ENCODE peak calls at places on chromosomes 5 and 9, in seven cellular contexts. X, M, Z, H, K, S and I are unnamed samples.

GRCh38 chr9:136144450-136144849 is 25.8 kb upstream of the TMEM250 start:
- DNase-seq in K (no peak), M (no peak), Z (no peak), X (no peak), H (no peak), S (no peak), I (no peak)

GRCh38 chr5:14830210-14831005 is 41.2 kb downstream of the ANKH start:
- DNase-seq in Z (no peak), S (no peak), H (no peak), M (peak), K (no peak), X (no peak), I (no peak)

GRCh38 chr9:89359018-89359417 is 40.7 kb downstream of the SECISBP2 start:
- DNase-seq in X (no peak), M (no peak), H (no peak), K (no peak), Z (no peak), S (no peak), I (no peak)

GRCh38 chr5:8628521-8628920 is 759.6 kb downstream of the MTRR start:
- DNase-seq in Z (no peak), X (no peak), H (no peak), S (no peak), K (no peak), M (no peak), I (no peak)

GRCh38 chr5:82591021-82591515 is 312.9 kb upstream of the RPS23 start:
- DNase-seq in K (no peak), Z (no peak), X (no peak), M (peak), H (no peak), S (no peak), I (no peak)

GRCh38 chr5:133273661-133274596 is 222.1 kb downstream of the HSPA4 start:
- DNase-seq in Z (no peak), H (no peak), X (no peak), S (no peak), K (no peak), M (no peak), I (no peak)

GRCh38 chr9:19788614-19789271 is at the start of gene SLC24A2:
- DNase-seq in Z (no peak), X (no peak), M (no peak), S (no peak), H (no peak), K (no peak), I (no peak)

GRCh38 chr9:20640331-20641187 is 18.3 kb upstream of the MLLT3 start:
- DNase-seq in Z (peak), X (no peak), M (peak), K (no peak), H (peak), S (peak), I (peak)

GRCh38 chr5:56612759-56613158 is 202.6 kb upstream of the MAP3K1 start:
- DNase-seq in S (no peak), M (no peak), H (no peak), Z (no peak), K (no peak), X (no peak), I (no peak)

GRCh38 chr5:132951858-132952257 is 11.6 kb downstream of the AFF4 start:
- DNase-seq in X (no peak), Z (no peak), K (no peak), M (no peak), H (no peak), S (no peak), I (no peak)

GRCh38 chr9:6758418-6759113 is 793 bp downstream of the KDM4C start:
- DNase-seq in H (peak), M (peak), X (peak), S (peak), K (peak), Z (peak), I (no peak)

GRCh38 chr5:35146386-35146785 is 83.9 kb downstream of the PRLR start:
- DNase-seq in K (no peak), M (no peak), H (no peak), Z (no peak), S (no peak), X (no peak), I (no peak)

GRCh38 chr5:147558131-147558730 is 48.4 kb upstream of the DPYSL3 start:
- DNase-seq in M (no peak), Z (no peak), X (no peak), H (no peak), S (no peak), K (no peak), I (no peak)

GRCh38 chr9:110476251-110476650 is 103.3 kb downstream of the SVEP1 start:
- DNase-seq in Z (no peak), K (no peak), H (no peak), M (no peak), X (no peak), S (no peak), I (no peak)

GRCh38 chr5:851076-851475 is 290 bp upstream of the ZDHHC11 start:
- DNase-seq in X (no peak), H (no peak), S (peak), Z (no peak), M (no peak), K (no peak), I (no peak)

GRCh38 chr9:31355965-31356364 is 1028.5 kb upstream of the ACO1 start:
- DNase-seq in X (no peak), S (no peak), Z (no peak), H (no peak), K (no peak), M (no peak), I (no peak)

GRCh38 chr9:4501147-4501507 is 10.9 kb downstream of the SLC1A1 start:
- DNase-seq in Z (no peak), M (no peak), K (no peak), X (no peak), H (no peak), S (no peak), I (no peak)

GRCh38 chr9:76216161-76216649 is 178.0 kb downstream of the RFK start:
- DNase-seq in X (peak), S (no peak), M (peak), H (no peak), Z (no peak), K (no peak), I (no peak)

GRCh38 chr5:14400611-14401010 is 181.0 kb upstream of the OTULINL start:
- DNase-seq in K (no peak), Z (no peak), X (no peak), S (no peak), H (no peak), M (peak), I (no peak)

GRCh38 chr9:38046669-38047300 is 22.2 kb downstream of the SHB start:
- DNase-seq in M (peak), K (no peak), X (no peak), S (no peak), H (no peak), Z (no peak), I (no peak)

GRCh38 chr5:116773926-116774325 is 199.3 kb upstream of the SEMA6A start:
- DNase-seq in H (no peak), S (no peak), Z (no peak), M (no peak), K (no peak), X (no peak), I (no peak)

GRCh38 chr5:61631438-61631941 is 299.4 kb downstream of the ZSWIM6 start:
- DNase-seq in Z (no peak), X (no peak), M (peak), K (no peak), H (no peak), S (peak), I (no peak)

GRCh38 chr5:34691326-34691725 is 35.2 kb downstream of the RAI14 start:
- DNase-seq in X (no peak), K (no peak), M (peak), Z (no peak), H (no peak), S (no peak), I (no peak)

GRCh38 chr5:168747987-168748777 is 169.0 kb upstream of the PANK3 start:
- DNase-seq in K (no peak), M (peak), H (peak), Z (peak), S (peak), X (peak), I (no peak)

GRCh38 chr5:159894149-159894720 is 22.0 kb upstream of the ADRA1B start:
- DNase-seq in H (no peak), K (no peak), Z (no peak), M (no peak), S (no peak), X (no peak), I (no peak)

GRCh38 chr5:69032009-69032408 is 61.8 kb upstream of the SLC30A5 start:
- DNase-seq in M (no peak), Z (no peak), K (no peak), X (peak), H (no peak), S (no peak), I (no peak)

GRCh38 chr9:69395718-69396117 is 70.7 kb downstream of the ENTREP1 start:
- DNase-seq in K (no peak), M (no peak), H (no peak), Z (no peak), S (no peak), X (no peak), I (no peak)

GRCh38 chr9:87213948-87214347 is 266.6 kb upstream of the GAS1 start:
- DNase-seq in X (no peak), Z (no peak), K (no peak), S (no peak), M (peak), H (no peak), I (no peak)

GRCh38 chr5:59102437-59102836 is 519.6 kb downstream of the RAB3C start:
- DNase-seq in M (no peak), H (no peak), Z (no peak), S (no peak), X (no peak), K (no peak), I (no peak)

GRCh38 chr9:26292943-26293342 is 599.7 kb downstream of the CAAP1 start:
- DNase-seq in M (peak), S (no peak), K (no peak), X (no peak), Z (no peak), H (no peak), I (no peak)

GRCh38 chr9:111743275-111743674 is 51.5 kb downstream of the SHOC1 start:
- DNase-seq in Z (peak), X (no peak), K (no peak), H (no peak), S (no peak), M (peak), I (no peak)

GRCh38 chr9:135508211-135508820 is 7.8 kb downstream of the MRPS2 start:
- DNase-seq in S (no peak), X (no peak), K (no peak), M (no peak), H (no peak), Z (peak), I (no peak)

GRCh38 chr9:135326633-135327152 is 152.9 kb upstream of the PPP1R26 start:
- DNase-seq in S (no peak), Z (no peak), M (no peak), K (no peak), H (no peak), X (no peak), I (no peak)

GRCh38 chr5:132496631-132497487 is 6.3 kb upstream of the IRF1 start:
- DNase-seq in K (no peak), X (peak), Z (peak), M (peak), S (peak), H (peak), I (peak)

GRCh38 chr5:58273705-58274104 is 186.2 kb downstream of the PLK2 start:
- DNase-seq in X (no peak), K (no peak), S (no peak), Z (no peak), M (no peak), H (no peak), I (no peak)

GRCh38 chr9:96161819-96162218 is 140.2 kb downstream of the HSD17B3 start:
- DNase-seq in X (no peak), M (no peak), S (no peak), K (no peak), H (no peak), Z (no peak), I (no peak)

GRCh38 chr5:139636207-139636792 is 11.8 kb upstream of the CXXC5 start:
- DNase-seq in K (no peak), M (peak), H (peak), S (no peak), X (no peak), Z (peak), I (no peak)